ENCODE peak calls at places on chromosomes 1 and 21, in five cellular contexts. A, Y, U, F and V are unnamed samples.

GRCh38 chr1:202113690-202114300 is 8.9 kb upstream of the GPR37L1 start:
- DNase-seq in F (no peak), U (no peak), Y (no peak), A (no peak), V (no peak)

GRCh38 chr1:226663327-226663704 is 75.8 kb downstream of the ITPKB start:
- DNase-seq in U (no peak), F (no peak), A (no peak), Y (no peak), V (no peak)

GRCh38 chr1:54993140-54993539 is 5.6 kb upstream of the BSND start:
- DNase-seq in A (no peak), U (no peak), Y (no peak), F (no peak), V (no peak)

GRCh38 chr21:41367598-41368360 is 6.0 kb downstream of the MX2 start:
- DNase-seq in F (no peak), A (no peak), U (no peak), Y (no peak), V (no peak)

GRCh38 chr1:246838118-246838456 is 93.7 kb downstream of the AHCTF1 start:
- DNase-seq in U (no peak), Y (no peak), F (no peak), A (no peak), V (no peak)

GRCh38 chr1:166153641-166154350 is 13.0 kb downstream of the FAM78B start:
- DNase-seq in A (no peak), U (no peak), F (no peak), Y (no peak), V (no peak)

GRCh38 chr1:30623431-30623830 is 100.0 kb downstream of the MATN1 start:
- DNase-seq in F (no peak), A (no peak), Y (no peak), U (no peak), V (no peak)

GRCh38 chr1:221344693-221345092 is 397.2 kb downstream of the DUSP10 start:
- DNase-seq in F (no peak), U (no peak), A (no peak), Y (peak; percentile 43), V (no peak)

GRCh38 chr1:50699795-50700194 is 260.3 kb downstream of the FAF1 start:
- DNase-seq in U (no peak), A (no peak), Y (no peak), F (no peak), V (no peak)

GRCh38 chr1:205354259-205354904 is 2.3 kb downstream of the KLHDC8A start:
- DNase-seq in A (no peak), U (peak; percentile 67), F (peak; percentile 78), Y (peak; percentile 78), V (peak; percentile 15)

GRCh38 chr1:167648252-167648849 is 18.3 kb downstream of the RCSD1 start:
- DNase-seq in A (no peak), U (no peak), Y (no peak), F (no peak), V (no peak)

GRCh38 chr1:107976431-107977215 is 11.6 kb upstream of the VAV3 start:
- DNase-seq in U (no peak), Y (no peak), F (no peak), A (no peak), V (no peak)

GRCh38 chr1:15023976-15024375 is 129.6 kb upstream of the TMEM51 start:
- DNase-seq in U (no peak), F (no peak), A (no peak), Y (no peak), V (no peak)

GRCh38 chr1:15151377-15151806 is 2.2 kb upstream of the TMEM51 start:
- DNase-seq in A (no peak), U (no peak), Y (no peak), F (no peak), V (no peak)

GRCh38 chr1:44696789-44697188 is 22.3 kb downstream of the ARMH1 start:
- DNase-seq in U (peak; percentile 58), F (no peak), Y (no peak), A (no peak), V (no peak)

GRCh38 chr1:234963904-234964702 is 164.5 kb downstream of the TOMM20 start:
- DNase-seq in Y (no peak), F (no peak), U (no peak), A (peak; percentile 68), V (no peak)

GRCh38 chr1:9039761-9040658 is 13.8 kb upstream of the SLC2A7 start:
- DNase-seq in Y (peak; percentile 32), A (no peak), U (no peak), F (no peak), V (no peak)

GRCh38 chr21:44532712-44533111 is 7.3 kb downstream of the KRTAP10-1 start:
- DNase-seq in Y (no peak), F (no peak), A (no peak), U (no peak), V (no peak)

GRCh38 chr1:228144213-228145049 is 4.4 kb downstream of the GUK1 start:
- DNase-seq in Y (no peak), F (no peak), A (no peak), U (no peak), V (no peak)

GRCh38 chr1:33876970-33877680 is 13.2 kb downstream of the HMGB4 start:
- DNase-seq in Y (peak; percentile 98), F (no peak), A (peak; percentile 21), U (no peak), V (no peak)

GRCh38 chr1:156366832-156367231 is 2.2 kb upstream of the RHBG start:
- DNase-seq in A (no peak), U (no peak), Y (no peak), F (no peak), V (no peak)

GRCh38 chr1:201648911-201649775 is 110.2 kb downstream of the NAV1 start:
- DNase-seq in Y (peak; percentile 59), F (peak; percentile 24), A (no peak), U (no peak), V (no peak)

GRCh38 chr1:226549937-226550670 is 1.5 kb downstream of the STUM start:
- DNase-seq in Y (peak; percentile 46), A (peak; percentile 52), F (no peak), U (peak; percentile 38), V (peak; percentile 63)

GRCh38 chr1:68495968-68496679 is 758 bp downstream of the DEPDC1 start:
- DNase-seq in F (no peak), U (no peak), Y (peak; percentile 19), A (no peak), V (no peak)

GRCh38 chr21:31337991-31338891 is 5.8 kb downstream of the TIAM1 start:
- DNase-seq in A (no peak), F (no peak), U (no peak), Y (no peak), V (no peak)

GRCh38 chr1:118999348-119000071 is 11.4 kb upstream of the TBX15 start:
- DNase-seq in F (no peak), U (no peak), Y (no peak), A (no peak), V (no peak)

GRCh38 chr1:205994342-205994741 is 8.9 kb downstream of the RAB7B start:
- DNase-seq in A (no peak), Y (no peak), U (no peak), F (no peak), V (peak; percentile 91)

GRCh38 chr1:99579691-99580171 is 66.2 kb upstream of the PALMD start:
- DNase-seq in F (no peak), U (no peak), Y (peak; percentile 14), A (no peak), V (no peak)

GRCh38 chr1:37482004-37482785 is 7.8 kb downstream of the ZC3H12A start:
- DNase-seq in A (no peak), Y (no peak), F (no peak), U (no peak), V (no peak)

GRCh38 chr1:159938905-159939587 is 6.4 kb downstream of the IGSF9 start:
- DNase-seq in Y (no peak), A (no peak), U (no peak), F (no peak), V (no peak)

GRCh38 chr1:159940006-159940620 is 5.3 kb downstream of the IGSF9 start:
- DNase-seq in A (no peak), U (no peak), Y (no peak), F (no peak), V (no peak)

GRCh38 chr1:159941139-159941866 is 4.1 kb downstream of the IGSF9 start:
- DNase-seq in F (no peak), U (no peak), Y (no peak), A (no peak), V (no peak)

GRCh38 chr1:159938221-159938852 is 7.1 kb downstream of the IGSF9 start:
- DNase-seq in U (no peak), F (no peak), Y (no peak), A (no peak), V (no peak)

GRCh38 chr1:159939603-159940002 is 5.8 kb downstream of the IGSF9 start:
- DNase-seq in Y (no peak), F (no peak), U (no peak), A (no peak), V (no peak)
- H3K27ac ChIP-seq in Y (no peak overlapping the region), F (no peak overlapping the region), U (no peak overlapping the region), A (no peak overlapping the region), V (no peak overlapping the region)

DNA sequence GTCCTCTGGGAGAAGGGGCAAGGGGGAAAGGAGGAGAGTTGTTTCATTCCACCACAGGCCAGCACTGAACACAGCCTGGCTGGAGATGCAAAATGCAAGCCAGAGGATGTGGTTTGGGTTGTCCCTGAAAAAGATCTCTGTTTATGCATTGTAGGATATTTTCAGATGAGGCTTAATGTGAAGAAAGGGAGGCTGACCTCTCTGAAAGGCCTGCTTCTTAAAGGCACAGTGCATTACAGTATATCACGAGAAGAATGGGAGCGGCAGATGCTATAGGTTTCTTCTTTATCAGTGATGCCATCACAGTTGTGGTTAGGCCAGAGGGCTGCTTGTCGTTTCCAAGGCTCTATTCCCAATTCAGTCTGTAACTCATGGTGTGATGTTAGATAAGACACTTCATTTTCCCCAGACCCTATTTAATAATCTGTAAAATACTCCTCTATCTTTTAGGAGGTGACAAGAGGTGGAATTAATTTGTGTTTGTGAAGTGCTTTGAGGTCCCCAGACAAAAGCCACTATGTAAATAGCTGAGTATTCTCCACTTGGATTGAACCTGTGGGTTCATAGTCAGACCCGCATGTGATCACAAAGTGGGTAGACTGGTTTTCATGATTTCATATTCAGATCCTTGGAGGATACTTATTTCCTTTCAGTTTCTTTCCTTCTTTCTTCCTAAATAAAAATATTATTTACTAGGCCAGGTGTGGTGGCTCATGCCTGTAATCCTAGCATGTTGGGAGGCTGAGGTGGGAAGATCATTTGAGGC is 76.5 kb upstream of the WDR26 start:
- DNase-seq in Y (peak; percentile 30), U (no peak), F (no peak), A (no peak), V (no peak)
- H3K27ac ChIP-seq in Y (no peak overlapping the region), U (no peak overlapping the region), F (no peak overlapping the region), A (no peak overlapping the region), V (no peak overlapping the region)

GRCh38 chr1:2432519-2432918 is 20.2 kb upstream of the PEX10 start:
- DNase-seq in F (no peak), A (no peak), U (no peak), Y (no peak), V (no peak)
- H3K27ac ChIP-seq in F (no peak overlapping the region), A (no peak overlapping the region), U (no peak overlapping the region), Y (no peak overlapping the region), V (no peak overlapping the region)

GRCh38 chr21:39014751-39015150 is 168.5 kb downstream of the PSMG1 start:
- DNase-seq in A (no peak), Y (peak; percentile 96), F (no peak), U (no peak), V (no peak)
- H3K27ac ChIP-seq in A (no peak overlapping the region), Y (peak overlapping the region; percentile 76), F (no peak overlapping the region), U (no peak overlapping the region), V (no peak overlapping the region)